ENCODE peak calls at places on chromosomes 7 and 10, in seven cellular contexts. M, X, K, O, A, U and G are unnamed samples.

GRCh38 chr7:92841192-92841591 is 4.8 kb upstream of the CDK6 start:
- DNase-seq in M (no peak), X (no peak), K (no peak), O (no peak), A (no peak), U (no peak), G (no peak)

GRCh38 chr10:120260446-120260845 is 196.6 kb upstream of the PLPP4 start:
- DNase-seq in M (no peak), X (no peak), K (no peak), O (no peak), A (no peak), U (no peak), G (no peak)

GRCh38 chr7:16619979-16620408 is 25.6 kb downstream of the ANKMY2 start:
- DNase-seq in M (no peak), X (no peak), K (peak; percentile 5), O (no peak), A (no peak), U (no peak), G (no peak)

GRCh38 chr7:47804767-47805545 is 143.3 kb downstream of the PKD1L1 start:
- DNase-seq in M (no peak), X (no peak), K (no peak), O (no peak), A (no peak), U (no peak), G (no peak)

GRCh38 chr10:24360286-24361127 is 151.6 kb downstream of the KIAA1217 start:
- DNase-seq in M (peak; percentile 57), X (peak; percentile 47), K (no peak), O (peak; percentile 71), A (peak; percentile 68), U (peak; percentile 50), G (peak; percentile 75)

GRCh38 chr10:80662429-80663211 is 124.9 kb downstream of the SH2D4B start:
- DNase-seq in M (peak; percentile 83), X (peak; percentile 61), K (peak; percentile 15), O (peak; percentile 98), A (peak; percentile 77), U (peak; percentile 43), G (peak; percentile 79)

GRCh38 chr7:98215561-98216495 is 4.6 kb downstream of the BHLHA15 start:
- DNase-seq in M (no peak), X (no peak), K (no peak), O (no peak), A (no peak), U (no peak), G (no peak)

GRCh38 chr7:148916186-148916585 is 32.1 kb upstream of the EZH2 start:
- DNase-seq in M (no peak), X (no peak), K (no peak), O (no peak), A (no peak), U (no peak), G (no peak)

GRCh38 chr10:72062341-72062740 is 26.0 kb downstream of the SPOCK2 start:
- DNase-seq in M (no peak), X (no peak), K (no peak), O (no peak), A (no peak), U (no peak), G (no peak)

GRCh38 chr7:149291036-149291835 is 29.2 kb downstream of the ZNF783 start:
- DNase-seq in M (no peak), X (no peak), K (no peak), O (no peak), A (no peak), U (no peak), G (no peak)

GRCh38 chr7:90692947-90693346 is 96.8 kb downstream of the CDK14 start:
- DNase-seq in M (no peak), X (no peak), K (no peak), O (no peak), A (no peak), U (no peak), G (no peak)

GRCh38 chr7:116861717-116862116 is 670 bp upstream of the CAPZA2 start:
- DNase-seq in M (no peak), X (no peak), K (no peak), O (no peak), A (no peak), U (no peak), G (no peak)

GRCh38 chr10:78875331-78875877 is 193.4 kb upstream of the ZMIZ1 start:
- DNase-seq in M (no peak), X (no peak), K (no peak), O (peak; percentile 42), A (no peak), U (no peak), G (no peak)

GRCh38 chr10:27779462-27779861 is 33.8 kb upstream of the MKX start:
- DNase-seq in M (no peak), X (no peak), K (no peak), O (no peak), A (no peak), U (no peak), G (no peak)

GRCh38 chr7:32059289-32060045 is 10.7 kb downstream of the PDE1C start:
- DNase-seq in M (no peak), X (no peak), K (no peak), O (no peak), A (no peak), U (no peak), G (no peak)

GRCh38 chr7:29228289-29229011 is 33.9 kb downstream of the CHN2 start:
- DNase-seq in M (no peak), X (no peak), K (no peak), O (no peak), A (no peak), U (peak; percentile 92), G (no peak)

GRCh38 chr10:34148258-34148657 is 666.8 kb downstream of the PARD3 start:
- DNase-seq in M (no peak), X (no peak), K (no peak), O (no peak), A (no peak), U (no peak), G (no peak)

GRCh38 chr7:24737281-24737680 is 20.0 kb downstream of the GSDME start:
- DNase-seq in M (no peak), X (no peak), K (no peak), O (no peak), A (no peak), U (no peak), G (no peak)

GRCh38 chr7:6252310-6252709 is 20.1 kb downstream of the CYTH3 start:
- DNase-seq in M (no peak), X (no peak), K (no peak), O (no peak), A (no peak), U (no peak), G (no peak)

GRCh38 chr7:16669581-16669980 is 23.6 kb downstream of the BZW2 start:
- DNase-seq in M (no peak), X (no peak), K (no peak), O (no peak), A (no peak), U (no peak), G (no peak)

GRCh38 chr7:5282464-5283316 is at the start of gene SLC29A4:
- DNase-seq in M (peak; percentile 55), X (peak; percentile 13), K (no peak), O (no peak), A (peak; percentile 87), U (no peak), G (no peak)

GRCh38 chr10:69968830-69969229 is 83.8 kb upstream of the MACROH2A2 start:
- DNase-seq in M (peak; percentile 32), X (peak; percentile 13), K (no peak), O (peak; percentile 45), A (peak; percentile 45), U (peak; percentile 57), G (peak; percentile 20)

GRCh38 chr10:42618424-42618823 is 19.9 kb downstream of the ZNF33B start:
- DNase-seq in M (no peak), X (no peak), K (no peak), O (no peak), A (no peak), U (no peak), G (no peak)

GRCh38 chr7:125555921-125556320 is 626.3 kb upstream of the POT1 start:
- DNase-seq in M (no peak), X (no peak), K (no peak), O (no peak), A (no peak), U (no peak), G (no peak)

GRCh38 chr7:139035588-139036353 is at the start of gene ZC3HAV1L:
- DNase-seq in M (no peak), X (peak; percentile 27), K (no peak), O (peak; percentile 80), A (peak; percentile 99), U (peak; percentile 31), G (peak; percentile 78)

GRCh38 chr10:29554660-29555059 is 80.1 kb downstream of the SVIL start:
- DNase-seq in M (no peak), X (no peak), K (no peak), O (no peak), A (no peak), U (no peak), G (no peak)
- TF ChIP-seq JUND in M (no peak), X (no peak), K (no peak), O (no peak), A (peak; percentile 47), U (no peak), G (no peak)

GRCh38 chr7:111107989-111108388 is 17.1 kb downstream of the LRRN3 start:
- DNase-seq in M (no peak), X (no peak), K (no peak), O (no peak), A (peak; percentile 21), U (no peak), G (no peak)
- TF ChIP-seq JUND in M (no peak), X (no peak), K (no peak), O (no peak), A (peak; percentile 20), U (no peak), G (no peak)

GRCh38 chr10:129033790-129034272 is 433.2 kb upstream of the MGMT start:
- DNase-seq in M (peak; percentile 68), X (no peak), K (no peak), O (no peak), A (no peak), U (no peak), G (no peak)

GRCh38 chr10:129032626-129033353 is 434.3 kb upstream of the MGMT start:
- DNase-seq in M (no peak), X (no peak), K (no peak), O (no peak), A (no peak), U (no peak), G (no peak)

GRCh38 chr10:129033354-129033729 is 433.7 kb upstream of the MGMT start:
- DNase-seq in M (no peak), X (no peak), K (no peak), O (no peak), A (no peak), U (no peak), G (no peak)

GRCh38 chr10:129038490-129039011 is 428.5 kb upstream of the MGMT start:
- DNase-seq in M (no peak), X (no peak), K (no peak), O (no peak), A (no peak), U (no peak), G (no peak)

GRCh38 chr10:129035052-129035805 is 431.8 kb upstream of the MGMT start:
- DNase-seq in M (no peak), X (no peak), K (no peak), O (no peak), A (no peak), U (no peak), G (no peak)
- TF ChIP-seq JUND in M (no peak), X (no peak), K (no peak), O (no peak), A (no peak), U (no peak), G (no peak)

DNA sequence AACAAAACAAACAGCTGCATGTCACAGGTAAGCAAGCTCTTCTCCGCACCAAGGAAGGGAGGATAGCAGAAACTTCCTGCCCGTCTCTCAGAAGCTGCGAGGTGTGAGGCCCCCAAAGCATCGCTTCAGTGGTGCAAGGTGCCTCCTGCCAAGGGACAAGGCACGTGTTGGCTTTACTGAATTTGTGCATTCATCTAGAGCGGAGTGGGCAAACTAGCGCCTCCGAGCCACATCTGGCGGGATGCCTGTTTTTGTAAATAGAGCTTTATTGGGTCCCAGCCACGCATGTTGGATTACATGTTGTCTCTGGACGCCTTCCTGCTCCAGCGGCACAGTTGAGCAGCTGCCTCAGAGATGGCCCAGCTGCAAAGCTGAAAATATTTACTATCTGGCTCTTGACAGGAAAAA is 27.7 kb downstream of the PHYH start:
- DNase-seq in M (no peak), X (no peak), K (no peak), O (peak; percentile 52), A (peak; percentile 29), U (peak; percentile 21), G (no peak)
- TF ChIP-seq JUND in M (no peak), X (no peak), K (no peak), O (no peak), A (no peak), U (no peak), G (no peak)